ENCODE peak calls at places on chromosomes 6 and 20, in ten cellular contexts. K, C, A, S, Q, T, F, B, X and I are unnamed samples.

GRCh38 chr6:36839819-36840379 is 655 bp upstream of the CPNE5 start:
- DNase-seq in K (peak), C (no peak), A (no peak), S (peak), Q (no peak), T (peak), F (peak), B (peak), X (no peak), I (no peak)

GRCh38 chr20:47681977-47682812 is 103.1 kb downstream of the SULF2 start:
- DNase-seq in K (no peak), C (peak), A (no peak), S (no peak), Q (peak), T (no peak), F (no peak), B (no peak), X (no peak), I (no peak)

GRCh38 chr20:43957392-43957791 is 42.7 kb downstream of the TOX2 start:
- DNase-seq in K (no peak), C (no peak), A (no peak), S (no peak), Q (no peak), T (no peak), F (no peak), B (no peak), X (no peak), I (no peak)

GRCh38 chr20:33020278-33021161 is 10.9 kb upstream of the BPIFB6 start:
- DNase-seq in K (no peak), C (no peak), A (no peak), S (no peak), Q (no peak), T (no peak), F (no peak), B (no peak), X (no peak), I (no peak)

GRCh38 chr6:52975580-52975979 is 19.5 kb downstream of the GSTA4 start:
- DNase-seq in K (no peak), C (no peak), A (no peak), S (no peak), Q (no peak), T (no peak), F (no peak), B (no peak), X (peak), I (no peak)

GRCh38 chr6:135498178-135498841 is 770 bp upstream of the AHI1 start:
- DNase-seq in K (peak), C (peak), A (peak), S (peak), Q (peak), T (peak), F (peak), B (peak), X (peak), I (no peak)

GRCh38 chr6:102488729-102489128 is 1095.2 kb downstream of the GRIK2 start:
- DNase-seq in K (no peak), C (no peak), A (no peak), S (no peak), Q (no peak), T (no peak), F (no peak), B (no peak), X (no peak), I (no peak)

GRCh38 chr20:33372993-33373441 is 28.3 kb downstream of the CDK5RAP1 start:
- DNase-seq in K (no peak), C (peak), A (no peak), S (no peak), Q (no peak), T (no peak), F (no peak), B (peak), X (peak), I (no peak)

GRCh38 chr6:135504734-135505133 is 7.2 kb upstream of the AHI1 start:
- DNase-seq in K (no peak), C (no peak), A (no peak), S (no peak), Q (no peak), T (no peak), F (no peak), B (no peak), X (no peak), I (no peak)

GRCh38 chr6:37576336-37576737 is 76.6 kb upstream of the CCDC167 start:
- DNase-seq in K (no peak), C (no peak), A (no peak), S (no peak), Q (no peak), T (no peak), F (no peak), B (peak), X (peak), I (no peak)

GRCh38 chr20:3786126-3786484 is 435 bp downstream of the CENPB start:
- DNase-seq in K (no peak), C (peak), A (peak), S (peak), Q (no peak), T (peak), F (peak), B (peak), X (peak), I (no peak)

GRCh38 chr6:132863895-132864294 is 49.5 kb downstream of the RPS12 start:
- DNase-seq in K (no peak), C (no peak), A (no peak), S (no peak), Q (no peak), T (no peak), F (no peak), B (no peak), X (no peak), I (no peak)

GRCh38 chr6:37698264-37699137 is 818 bp upstream of the MDGA1 start:
- DNase-seq in K (peak), C (peak), A (peak), S (no peak), Q (peak), T (peak), F (peak), B (peak), X (peak), I (no peak)

GRCh38 chr20:47330933-47331708 is 25.4 kb downstream of the ZMYND8 start:
- DNase-seq in K (no peak), C (no peak), A (no peak), S (no peak), Q (no peak), T (no peak), F (no peak), B (peak), X (peak), I (no peak)

GRCh38 chr20:7836076-7836475 is 104.2 kb downstream of the HAO1 start:
- DNase-seq in K (no peak), C (no peak), A (no peak), S (no peak), Q (no peak), T (no peak), F (no peak), B (no peak), X (no peak), I (no peak)